ENCODE peak calls at places on chromosomes 5 and 9, in four cellular contexts. R is AG09309, D is GM13977, B is sigmoid colon. X is an unnamed sample.

GRCh38 chr5:39661026-39661779 is 236.4 kb upstream of the DAB2 start:
- DNase-seq in R (peak), D (no peak), B (no peak), X (no peak)

GRCh38 chr5:137268646-137269045 is 230.5 kb downstream of the SPOCK1 start:
- DNase-seq in R (no peak), B (no peak), D (no peak), X (no peak)

GRCh38 chr9:110337727-110338522 is at the start of gene TXNDC8:
- DNase-seq in R (peak), B (no peak), D (no peak), X (no peak)

GRCh38 chr9:16191691-16192402 is 639.0 kb downstream of the CCDC171 start:
- DNase-seq in R (peak), D (peak), B (peak), X (peak)

GRCh38 chr5:106451998-106452397 is 1218.7 kb downstream of the EFNA5 start:
- DNase-seq in R (no peak), B (no peak), D (no peak), X (no peak)

GRCh38 chr9:128394404-128395168 is 23.4 kb downstream of the URM1 start:
- DNase-seq in D (no peak), B (no peak), R (no peak), X (no peak)

GRCh38 chr5:89351232-89351631 is 468.2 kb upstream of the MEF2C start:
- DNase-seq in D (no peak), B (no peak), R (peak), X (peak)

GRCh38 chr5:142017832-142018427 is 5.1 kb upstream of the GNPDA1 start:
- DNase-seq in D (peak), R (no peak), B (no peak), X (no peak)

GRCh38 chr5:109888980-109889379 is 199.3 kb downstream of the MAN2A1 start:
- DNase-seq in R (no peak), D (no peak), B (no peak), X (no peak)

GRCh38 chr9:79166005-79166404 is 405.8 kb upstream of the TLE4 start:
- DNase-seq in R (peak), B (no peak), D (no peak), X (no peak)

GRCh38 chr5:74579215-74579614 is 61.3 kb downstream of the ENC1 start:
- DNase-seq in B (no peak), D (peak), R (no peak), X (no peak)

GRCh38 chr5:180373475-180374269 is 20.5 kb upstream of the GFPT2 start:
- DNase-seq in D (no peak), R (no peak), B (no peak), X (no peak)